ENCODE peak calls at places on chromosome X, in seven cellular contexts. I is K562, F is H1, A is GM12878, P is T47D, O is HepG2, E is SK-N-SH. N is an unnamed sample.

GRCh38 chrX:16472345-16472744 is 177.6 kb upstream of the S100G start:
- DNase-seq in I (no peak), F (no peak), A (no peak), P (no peak), O (no peak), E (no peak), N (no peak)

GRCh38 chrX:72554448-72555140 is 18.0 kb downstream of the HDAC8 start:
- DNase-seq in I (peak), F (peak), A (no peak), P (no peak), O (no peak), E (no peak), N (peak)

GRCh38 chrX:44152867-44153266 is 179.7 kb upstream of the NDP start:
- DNase-seq in I (no peak), F (no peak), A (no peak), P (no peak), O (no peak), E (no peak), N (no peak)

GRCh38 chrX:151929131-151929530 is 16.4 kb downstream of the MAGEA4 start:
- DNase-seq in I (no peak), F (no peak), A (no peak), P (no peak), O (no peak), E (no peak), N (no peak)

GRCh38 chrX:77788050-77788449 is 2.0 kb upstream of the ATRX start:
- DNase-seq in I (peak), F (no peak), A (no peak), P (peak), O (peak), E (no peak), N (peak)

GRCh38 chrX:28108186-28108945 is 127.1 kb upstream of the DCAF8L1 start:
- DNase-seq in I (no peak), F (no peak), A (no peak), P (no peak), O (no peak), E (no peak), N (no peak)

GRCh38 chrX:77447339-77448149 is at the start of gene FGF16:
- DNase-seq in I (no peak), F (no peak), A (no peak), P (no peak), O (no peak), E (peak), N (no peak)

GRCh38 chrX:153647461-153648357 is 706 bp downstream of the DUSP9 start:
- DNase-seq in I (no peak), F (no peak), A (no peak), P (no peak), O (no peak), E (peak), N (no peak)

GRCh38 chrX:130916636-130917422 is 13.8 kb upstream of the ENOX2 start:
- DNase-seq in I (peak), F (no peak), A (no peak), P (peak), O (peak), E (peak), N (peak)

GRCh38 chrX:132622130-132622529 is 133.3 kb upstream of the MBNL3 start:
- DNase-seq in I (peak), F (no peak), A (no peak), P (no peak), O (no peak), E (no peak), N (peak)

GRCh38 chrX:124217289-124218251 is 114.9 kb upstream of the TEX13D start:
- DNase-seq in I (no peak), F (no peak), A (no peak), P (no peak), O (peak), E (no peak), N (no peak)

GRCh38 chrX:73963682-73964081 is 340.3 kb upstream of the ZCCHC13 start:
- DNase-seq in I (no peak), F (no peak), A (no peak), P (no peak), O (no peak), E (no peak), N (no peak)

GRCh38 chrX:119410027-119410819 is 11.1 kb downstream of the SLC25A43 start:
- DNase-seq in I (no peak), F (no peak), A (no peak), P (peak), O (peak), E (no peak), N (peak)

GRCh38 chrX:43735957-43736356 is 79.9 kb downstream of the MAOA start:
- DNase-seq in I (no peak), F (no peak), A (no peak), P (peak), O (no peak), E (no peak), N (no peak)

GRCh38 chrX:119942173-119942819 is 1.3 kb downstream of the NKAP start:
- DNase-seq in I (no peak), F (no peak), A (no peak), P (no peak), O (no peak), E (no peak), N (no peak)

GRCh38 chrX:25810202-25810601 is 327.9 kb upstream of the MAGEB18 start:
- DNase-seq in I (no peak), F (no peak), A (no peak), P (no peak), O (no peak), E (no peak), N (no peak)

GRCh38 chrX:103531002-103531401 is 11.7 kb upstream of the RAB40A start:
- DNase-seq in I (no peak), F (no peak), A (no peak), P (no peak), O (no peak), E (no peak), N (no peak)

GRCh38 chrX:103536071-103536470 is 16.8 kb upstream of the RAB40A start:
- DNase-seq in I (no peak), F (no peak), A (no peak), P (no peak), O (no peak), E (no peak), N (no peak)

GRCh38 chrX:103535206-103535605 is 15.9 kb upstream of the RAB40A start:
- DNase-seq in I (no peak), F (no peak), A (no peak), P (no peak), O (no peak), E (no peak), N (no peak)

GRCh38 chrX:103530540-103530939 is 11.3 kb upstream of the RAB40A start:
- DNase-seq in I (no peak), F (no peak), A (no peak), P (no peak), O (no peak), E (no peak), N (no peak)

DNA sequence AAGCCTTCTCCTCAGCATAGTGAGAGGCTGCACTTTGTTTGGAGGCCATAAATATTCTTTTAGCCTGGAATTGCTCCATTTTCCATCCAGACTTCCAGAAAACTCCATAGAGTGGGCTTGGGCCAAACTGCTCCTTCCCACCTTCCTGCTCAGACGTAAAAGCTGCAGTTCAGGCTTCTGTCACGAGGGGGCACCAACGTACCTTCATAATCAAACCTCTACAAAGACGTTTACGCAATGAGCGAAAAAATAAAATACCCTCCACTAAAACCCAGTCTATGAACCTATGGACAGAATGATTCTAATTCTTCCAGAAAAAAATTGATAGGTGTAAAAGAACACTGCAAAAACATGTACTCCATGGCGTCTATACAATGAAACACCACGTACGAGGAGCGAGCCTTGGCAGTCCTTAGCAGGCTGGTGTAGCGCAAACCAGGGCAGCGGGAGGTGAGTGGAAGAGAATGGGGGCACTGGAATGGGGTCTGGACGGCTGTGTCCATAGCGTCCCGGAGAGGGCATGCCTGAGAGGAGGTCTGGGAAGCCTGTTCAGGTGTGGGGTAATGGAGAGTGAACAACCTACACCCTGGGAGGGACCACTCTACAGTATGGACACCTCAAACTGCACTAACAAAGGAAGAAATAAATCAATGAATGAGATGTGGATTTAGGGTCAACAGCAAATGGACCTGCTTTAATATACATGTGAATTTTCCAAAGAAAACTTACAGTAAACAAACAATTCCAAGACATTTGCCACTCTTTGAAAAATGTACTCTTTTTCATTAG is 14.3 kb upstream of the RAB40A start:
- DNase-seq in I (peak), F (peak), A (peak), P (peak), O (peak), E (peak), N (peak)
- TF ChIP-seq JUND in I (no peak), F (no peak), A (no peak), P (no peak), O (no peak), E (no peak), N (no peak)

DNA sequence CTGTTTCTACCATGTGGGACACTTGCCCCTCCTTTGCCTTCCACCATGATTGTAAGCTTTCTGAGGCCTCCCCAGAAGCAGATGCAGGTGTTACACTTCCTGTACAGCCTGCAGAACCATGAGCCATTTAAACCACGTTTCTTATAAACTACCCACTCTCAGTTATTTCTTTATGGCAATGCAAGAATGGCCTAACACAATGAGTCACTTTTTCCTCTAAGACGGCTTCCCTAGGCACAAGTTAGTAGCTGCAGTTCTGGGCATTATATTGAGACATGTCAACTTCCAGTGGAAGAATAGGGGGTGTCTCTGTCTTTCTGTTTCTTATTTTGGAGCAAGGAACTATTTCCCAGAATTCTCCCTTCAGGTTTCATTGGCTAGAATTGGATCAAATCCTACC is 32.9 kb upstream of the DIPK2B start:
- DNase-seq in I (no peak), F (no peak), A (no peak), P (no peak), O (no peak), E (no peak), N (no peak)
- TF ChIP-seq JUND in I (no peak), F (no peak), A (no peak), P (no peak), O (no peak), E (no peak), N (no peak)

DNA sequence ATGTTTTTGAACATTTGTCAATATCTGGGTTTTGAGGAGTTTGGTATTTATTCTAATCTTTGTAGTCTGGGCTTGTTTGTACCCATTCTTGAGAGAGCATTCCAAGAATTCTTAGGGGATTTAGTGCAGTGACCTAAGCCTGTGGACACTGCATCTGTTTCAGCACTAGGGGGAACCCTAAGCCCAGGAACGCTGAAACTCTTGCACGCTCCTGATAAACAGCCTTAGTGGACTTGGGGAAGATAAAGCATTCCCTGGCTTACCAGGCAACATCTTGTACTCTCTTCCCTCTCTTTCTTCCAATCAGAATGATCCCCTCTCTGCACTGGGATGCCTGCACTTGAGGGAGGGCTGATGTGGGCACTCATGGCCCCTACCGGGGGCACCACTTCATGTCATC is 654.9 kb upstream of the HTR2C start:
- DNase-seq in I (peak), F (peak), A (no peak), P (peak), O (peak), E (peak), N (peak)
- TF ChIP-seq JUND in I (no peak), F (no peak), A (no peak), P (no peak), O (no peak), E (no peak), N (no peak)

GRCh38 chrX:54825716-54826428 is 18.3 kb downstream of the MAGED2 start:
- DNase-seq in I (no peak), F (no peak), A (no peak), P (peak), O (no peak), E (no peak), N (no peak)
- TF ChIP-seq JUND in I (no peak), F (no peak), A (no peak), P (no peak), O (no peak), E (no peak), N (no peak)

DNA sequence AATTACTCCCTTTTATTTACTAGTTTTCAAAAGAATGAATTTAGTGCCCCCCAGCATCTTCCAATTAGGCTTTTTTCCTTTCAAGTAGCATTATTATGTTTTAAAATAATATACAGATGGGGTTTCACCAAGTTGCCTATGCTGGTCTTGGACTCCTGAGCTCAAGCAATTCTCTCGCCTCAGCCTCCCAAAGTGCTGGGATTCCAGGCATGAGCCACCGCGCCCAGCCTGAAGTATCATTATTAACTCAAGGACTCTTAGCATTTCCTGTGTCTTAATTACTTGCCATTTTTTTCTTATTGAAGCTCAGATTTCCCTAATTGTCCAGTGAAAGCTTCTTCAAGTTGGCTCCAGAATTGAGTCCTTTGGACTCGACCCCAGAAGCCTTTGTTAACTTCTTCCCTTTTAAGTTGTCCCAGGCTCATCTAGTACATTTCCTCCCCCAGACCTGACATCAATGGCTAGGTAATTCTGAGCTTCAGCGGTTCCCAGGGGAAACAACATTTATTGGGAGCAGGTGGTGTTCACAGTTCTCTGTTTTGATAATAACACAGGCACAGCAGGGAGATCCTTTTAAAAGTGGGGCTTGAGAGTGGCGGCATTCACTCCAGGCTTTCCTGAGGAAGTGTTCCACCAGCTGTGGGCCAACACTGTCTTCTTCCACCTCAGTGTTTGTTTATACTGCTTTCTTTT is 10.0 kb downstream of the SAT1 start:
- DNase-seq in I (no peak), F (no peak), A (no peak), P (no peak), O (no peak), E (no peak), N (no peak)
- TF ChIP-seq JUND in I (no peak), F (no peak), A (no peak), P (no peak), O (no peak), E (no peak), N (no peak)

DNA sequence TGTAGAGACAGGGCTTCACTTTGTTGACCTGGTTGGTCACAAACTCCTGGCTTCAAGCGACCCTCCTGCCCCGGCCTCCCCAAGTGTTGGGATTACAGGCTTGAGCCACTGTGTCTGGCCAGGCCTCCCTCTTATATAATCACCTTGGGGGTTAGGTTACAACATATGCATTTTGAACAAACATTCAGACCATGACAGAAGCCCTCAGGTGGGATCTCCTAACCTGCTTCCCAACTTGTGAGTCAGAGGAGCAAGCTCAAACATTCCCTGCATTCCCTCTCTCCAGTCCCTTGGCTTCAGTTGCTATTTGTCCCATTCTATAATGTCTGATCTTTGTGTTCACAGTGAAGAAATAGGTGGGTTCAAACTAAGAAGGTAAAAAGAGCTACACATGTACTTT is 76.5 kb upstream of the NRK start:
- DNase-seq in I (no peak), F (no peak), A (no peak), P (peak), O (no peak), E (no peak), N (no peak)
- TF ChIP-seq JUND in I (no peak), F (no peak), A (no peak), P (no peak), O (no peak), E (no peak), N (no peak)

GRCh38 chrX:71420686-71421085 is 54.5 kb downstream of the TAF1 start:
- DNase-seq in I (no peak), F (no peak), A (no peak), P (no peak), O (no peak), E (peak), N (no peak)
- TF ChIP-seq JUND in I (no peak), F (no peak), A (no peak), P (no peak), O (no peak), E (no peak), N (no peak)